ENCODE peak calls at places on chromosomes 3 and 15, in six cellular contexts. E is Panc1, P is cardiac muscle cell, H is pancreas, S is spleen, O is Peyer's patch. J is an unnamed sample.
A peak's percentile ranks its signal among the peaks of the same experiment; 100 is the strongest.

GRCh38 chr3:20225769-20226168 is 39.8 kb upstream of the SGO1 start:
- DNase-seq in E (peak; percentile 1), P (peak; percentile 55), H (no peak), S (no peak), O (no peak), J (peak; percentile 28)

GRCh38 chr3:134237454-134238145 is 13.1 kb downstream of the RYK start:
- DNase-seq in E (no peak), P (no peak), H (no peak), S (no peak), O (no peak), J (no peak)

GRCh38 chr3:80929576-80929975 is 831.9 kb downstream of the GBE1 start:
- DNase-seq in E (no peak), P (no peak), H (no peak), S (no peak), O (no peak), J (no peak)

GRCh38 chr15:73403171-73403570 is 34.4 kb upstream of the HCN4 start:
- DNase-seq in E (no peak), P (peak; percentile 21), H (no peak), S (no peak), O (no peak), J (no peak)

GRCh38 chr3:177306252-177306651 is 109.0 kb upstream of the TBL1XR1 start:
- DNase-seq in E (no peak), P (peak; percentile 55), H (no peak), S (no peak), O (no peak), J (peak; percentile 29)

GRCh38 chr3:98766924-98767323 is 3.8 kb downstream of the ST3GAL6 start:
- DNase-seq in E (no peak), P (no peak), H (no peak), S (no peak), O (no peak), J (no peak)

GRCh38 chr3:37990527-37990926 is at the start of gene VILL:
- DNase-seq in E (no peak), P (no peak), H (no peak), S (peak; percentile 73), O (peak; percentile 87), J (no peak)

GRCh38 chr3:103517013-103517412 is 1082.2 kb downstream of the ZPLD1 start:
- DNase-seq in E (no peak), P (no peak), H (no peak), S (no peak), O (no peak), J (no peak)

GRCh38 chr3:108296239-108296638 is at the start of gene HHLA2:
- DNase-seq in E (no peak), P (no peak), H (no peak), S (no peak), O (peak; percentile 58), J (no peak)

GRCh38 chr3:40961104-40961857 is 238.0 kb upstream of the CTNNB1 start:
- DNase-seq in E (no peak), P (peak; percentile 39), H (no peak), S (no peak), O (no peak), J (peak; percentile 31)

GRCh38 chr3:113013593-113013992 is 22.8 kb downstream of the GTPBP8 start:
- DNase-seq in E (no peak), P (no peak), H (no peak), S (no peak), O (no peak), J (no peak)
- H3K36me3 ChIP-seq in E (peaks cover 40% of the 10 kb centered on the region), P (peaks cover 46% of the 10 kb centered on the region), H (no peaks in the 10 kb centered on the region), S (no peaks in the 10 kb centered on the region), O (no peaks in the 10 kb centered on the region), J (peaks cover 62% of the 10 kb centered on the region)

DNA sequence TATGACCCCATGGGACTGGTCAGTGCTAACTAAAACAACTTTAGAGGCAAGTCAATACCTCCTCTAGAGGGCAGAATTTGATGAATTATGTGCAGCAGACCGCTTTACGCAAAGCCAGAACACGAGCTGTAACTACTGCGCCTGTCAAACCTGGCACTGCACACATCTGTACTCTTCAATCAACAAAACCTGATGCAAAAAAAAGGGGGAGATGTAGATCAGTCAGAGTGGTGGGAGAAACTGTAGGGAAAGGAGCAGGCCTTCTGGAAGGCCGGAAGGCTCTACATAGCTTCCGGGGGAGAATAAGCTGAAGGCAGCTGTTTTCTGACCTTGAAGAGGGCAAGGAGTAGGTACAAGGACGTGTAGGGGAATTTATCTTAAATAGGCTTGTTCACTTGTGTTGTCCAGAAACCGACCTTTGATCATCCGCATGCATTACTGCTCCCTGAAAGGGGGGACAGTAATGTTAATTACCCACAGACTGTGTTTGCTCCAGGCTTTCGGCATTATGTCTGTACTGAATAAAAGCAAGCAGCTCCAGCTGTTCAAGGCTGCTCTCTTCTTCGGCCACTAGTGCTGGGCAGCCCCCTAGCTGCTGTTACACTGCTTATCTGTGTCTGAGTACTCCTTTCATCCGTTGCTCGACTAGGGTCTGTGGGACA is 41.0 kb downstream of the GPR160 start:
- DNase-seq in E (no peak), P (no peak), H (no peak), S (no peak), O (peak; percentile 44), J (no peak)
- TF ChIP-seq CTCF in E (peak; percentile 55), P (no peak), H (no peak), S (no peak), O (peak; percentile 39), J (no peak)

GRCh38 chr3:86986666-86987420 is 4.1 kb downstream of the VGLL3 start:
- DNase-seq in E (no peak), P (peak; percentile 56), H (no peak), S (no peak), O (no peak), J (no peak)
- H3K27ac ChIP-seq in E (no peak overlapping the region), P (no peak overlapping the region), H (no peak overlapping the region), S (no peak overlapping the region), O (no peak overlapping the region), J (peak overlapping the region; percentile 88)

GRCh38 chr3:53065841-53066480 is 20.1 kb upstream of the SFMBT1 start:
- DNase-seq in E (no peak), P (no peak), H (no peak), S (no peak), O (peak; percentile 24), J (no peak)
- H3K36me3 ChIP-seq in E (no peaks in the 10 kb centered on the region), P (no peaks in the 10 kb centered on the region), H (no peaks in the 10 kb centered on the region), S (no peaks in the 10 kb centered on the region), O (no peaks in the 10 kb centered on the region), J (no peaks in the 10 kb centered on the region)